ENCODE peak calls at places on chromosome 1, in four cellular contexts. X, Z, P and U are unnamed samples.
A peak's percentile ranks its signal among the peaks of the same experiment; 100 is the strongest.

GRCh38 chr1:64133036-64133435 is 70.4 kb upstream of the UBE2U start:
- DNase-seq in X (peak; percentile 94), Z (no peak), P (no peak), U (no peak)

GRCh38 chr1:7831458-7831857 is 21.4 kb downstream of the UTS2 start:
- DNase-seq in X (no peak), Z (no peak), P (no peak), U (no peak)

GRCh38 chr1:220274122-220274855 is 2.0 kb upstream of the RAB3GAP2 start:
- DNase-seq in X (no peak), Z (no peak), P (no peak), U (no peak)

GRCh38 chr1:91546876-91547275 is 46.2 kb downstream of the CDC7 start:
- DNase-seq in X (peak; percentile 4), Z (no peak), P (no peak), U (no peak)

GRCh38 chr1:2038229-2038628 is 12.0 kb upstream of the PRKCZ start:
- DNase-seq in X (no peak), Z (no peak), P (no peak), U (no peak)

GRCh38 chr1:59062743-59063142 is 234.2 kb upstream of the FGGY start:
- DNase-seq in X (no peak), Z (no peak), P (no peak), U (no peak)

GRCh38 chr1:159699653-159700052 is 14.7 kb downstream of the CRP start:
- DNase-seq in X (no peak), Z (no peak), P (no peak), U (no peak)

GRCh38 chr1:1678581-1679380 is 13.8 kb downstream of the SLC35E2B start:
- DNase-seq in X (no peak), Z (no peak), P (peak; percentile 76), U (peak; percentile 89)

GRCh38 chr1:58780586-58781452 is 3.0 kb downstream of the JUN start:
- DNase-seq in X (peak; percentile 36), Z (peak; percentile 48), P (no peak), U (no peak)

GRCh38 chr1:171740987-171741871 is 636 bp downstream of the VAMP4 start:
- DNase-seq in X (peak; percentile 17), Z (peak; percentile 10), P (peak; percentile 71), U (peak; percentile 72)